ENCODE peak calls at places on chromosomes 16 and 17, in nine cellular contexts. O, R, A, Q, X, K, B, L and D are unnamed samples.

GRCh38 chr17:68603027-68603426 is 1.9 kb upstream of the FAM20A start:
- DNase-seq in O (no peak), R (no peak), A (no peak), Q (no peak), X (peak; percentile 70), K (no peak), B (peak; percentile 70), L (no peak), D (no peak)

GRCh38 chr17:47335101-47335936 is 11.6 kb downstream of the EFCAB13 start:
- DNase-seq in O (no peak), R (no peak), A (no peak), Q (no peak), X (no peak), K (no peak), B (no peak), L (no peak), D (no peak)

GRCh38 chr16:24255446-24256352 is at the start of gene CACNG3:
- DNase-seq in O (no peak), R (peak; percentile 97), A (peak; percentile 16), Q (no peak), X (peak; percentile 47), K (no peak), B (no peak), L (peak; percentile 96), D (peak; percentile 6)

GRCh38 chr16:9092963-9093477 is 1.6 kb downstream of the HAPSTR1 start:
- DNase-seq in O (peak; percentile 66), R (peak; percentile 63), A (peak; percentile 44), Q (no peak), X (peak; percentile 39), K (no peak), B (peak; percentile 67), L (peak; percentile 51), D (peak; percentile 11)

GRCh38 chr17:59331129-59331928 is at the start of gene YPEL2:
- DNase-seq in O (peak; percentile 98), R (peak; percentile 98), A (peak; percentile 95), Q (peak; percentile 56), X (peak; percentile 97), K (peak; percentile 65), B (peak; percentile 98), L (peak; percentile 97), D (peak; percentile 73)

GRCh38 chr17:68705331-68706166 is 104.4 kb upstream of the FAM20A start:
- DNase-seq in O (no peak), R (no peak), A (no peak), Q (peak; percentile 89), X (no peak), K (peak; percentile 82), B (no peak), L (no peak), D (no peak)

GRCh38 chr16:82983390-82983789 is 356.6 kb downstream of the CDH13 start:
- DNase-seq in O (no peak), R (no peak), A (no peak), Q (no peak), X (no peak), K (no peak), B (no peak), L (no peak), D (no peak)

GRCh38 chr17:81519284-81520020 is 6.9 kb upstream of the ACTG1 start:
- DNase-seq in O (peak; percentile 75), R (peak; percentile 53), A (no peak), Q (no peak), X (peak; percentile 72), K (no peak), B (peak; percentile 73), L (peak; percentile 69), D (peak; percentile 65)

GRCh38 chr16:81026429-81026828 is 9.2 kb upstream of the ATMIN start:
- DNase-seq in O (no peak), R (no peak), A (no peak), Q (no peak), X (no peak), K (no peak), B (no peak), L (no peak), D (no peak)

GRCh38 chr17:34246436-34246835 is 8.6 kb upstream of the CCL2 start:
- DNase-seq in O (no peak), R (no peak), A (no peak), Q (no peak), X (no peak), K (no peak), B (no peak), L (no peak), D (no peak)

GRCh38 chr17:8481703-8482102 is 46.0 kb downstream of the NDEL1 start:
- DNase-seq in O (no peak), R (no peak), A (no peak), Q (no peak), X (no peak), K (no peak), B (no peak), L (no peak), D (no peak)

GRCh38 chr17:17220529-17220928 is 14.4 kb upstream of the PLD6 start:
- DNase-seq in O (no peak), R (no peak), A (no peak), Q (no peak), X (no peak), K (no peak), B (no peak), L (no peak), D (no peak)

GRCh38 chr16:23506606-23506994 is 3.7 kb downstream of the GGA2 start:
- DNase-seq in O (no peak), R (no peak), A (no peak), Q (no peak), X (no peak), K (no peak), B (no peak), L (no peak), D (no peak)

DNA sequence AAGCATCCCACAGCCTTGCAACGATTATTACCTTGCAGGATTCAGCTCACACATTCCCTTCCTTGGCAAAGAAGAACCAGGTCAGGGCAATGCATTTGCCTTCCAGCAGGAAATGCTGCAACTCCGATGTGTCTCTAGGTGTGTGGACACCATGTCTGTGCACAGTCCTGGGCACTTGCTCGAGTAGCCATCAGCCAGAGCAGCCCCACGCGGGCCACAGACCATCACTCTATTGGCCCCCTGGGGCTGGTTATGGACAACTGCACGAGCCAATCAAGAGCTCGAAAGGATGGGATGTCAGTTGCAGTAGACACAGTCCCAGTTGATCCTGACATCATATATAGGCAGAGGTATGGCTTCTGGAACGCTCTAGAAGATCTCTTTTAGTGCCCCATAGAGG is 403.6 kb downstream of the SEC14L1 start:
- DNase-seq in O (no peak), R (no peak), A (no peak), Q (no peak), X (no peak), K (no peak), B (no peak), L (no peak), D (no peak)
- H3K4me3 ChIP-seq in O (no peak overlapping the region), R (no peak overlapping the region), A (no peak overlapping the region), Q (no peak overlapping the region), X (no peak overlapping the region), K (no peak overlapping the region), B (no peak overlapping the region), L (no peak overlapping the region), D (no peak overlapping the region)

DNA sequence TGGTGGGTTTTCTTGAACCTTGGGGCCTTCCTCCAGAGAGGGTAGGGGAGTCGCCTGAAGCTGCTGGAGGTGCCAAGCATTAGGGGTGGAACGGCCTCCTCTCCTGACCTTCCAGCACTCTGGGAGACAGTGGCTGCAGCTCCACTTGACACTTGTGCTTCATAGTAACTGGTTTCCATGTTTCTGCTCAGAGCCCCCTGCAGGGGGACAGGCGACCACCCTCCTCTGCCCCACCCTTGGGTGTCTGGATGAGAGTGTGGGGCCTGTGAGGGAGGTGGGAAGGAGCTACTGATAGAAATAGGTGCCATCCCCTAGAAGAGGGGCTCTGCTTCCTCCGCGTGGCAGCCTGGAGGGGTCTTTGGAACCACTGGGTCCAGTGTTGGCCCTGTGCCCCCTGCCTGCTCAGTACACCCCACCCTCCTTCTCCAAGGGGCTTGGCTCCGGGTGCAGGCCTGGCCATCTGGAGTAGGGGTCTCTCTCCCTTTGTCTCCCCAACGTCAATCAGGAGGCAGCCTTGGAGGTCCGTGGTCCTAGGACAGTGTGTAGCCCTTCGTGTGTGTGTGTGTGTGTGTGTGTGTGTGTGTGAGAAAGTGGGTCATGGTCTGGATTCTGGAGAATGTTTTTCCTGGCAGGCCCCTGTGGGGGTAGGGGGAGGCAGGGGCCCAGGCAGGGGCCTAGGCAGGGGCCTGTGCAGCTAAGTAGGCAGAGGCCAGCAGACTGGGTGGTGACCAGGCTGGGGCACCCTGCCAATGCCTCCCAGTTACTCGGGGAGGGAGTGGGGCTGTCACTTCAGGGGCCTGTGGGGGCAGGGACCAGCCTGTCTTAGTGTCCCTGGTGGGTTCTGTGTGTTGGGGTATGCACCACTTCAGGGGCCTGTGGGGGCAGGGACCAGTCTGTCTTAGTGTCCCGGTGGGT is 4.9 kb downstream of the LASP1 start:
- DNase-seq in O (peak; percentile 67), R (no peak), A (no peak), Q (no peak), X (no peak), K (no peak), B (peak; percentile 87), L (no peak), D (no peak)
- H3K4me3 ChIP-seq in O (peak overlapping the region; percentile 6), R (no peak overlapping the region), A (no peak overlapping the region), Q (peak overlapping the region; percentile 14), X (no peak overlapping the region), K (peak overlapping the region; percentile 99), B (peak overlapping the region; percentile 26), L (no peak overlapping the region), D (no peak overlapping the region)

GRCh38 chr16:46691720-46692119 is 2.3 kb downstream of the ORC6 start:
- DNase-seq in O (no peak), R (no peak), A (no peak), Q (no peak), X (no peak), K (no peak), B (no peak), L (no peak), D (no peak)
- H3K4me3 ChIP-seq in O (no peak overlapping the region), R (no peak overlapping the region), A (no peak overlapping the region), Q (peak overlapping the region; percentile 74), X (no peak overlapping the region), K (no peak overlapping the region), B (no peak overlapping the region), L (no peak overlapping the region), D (no peak overlapping the region)

GRCh38 chr17:71084219-71084618 is 914.9 kb downstream of the KCNJ2 start:
- DNase-seq in O (no peak), R (peak; percentile 72), A (no peak), Q (peak; percentile 27), X (no peak), K (no peak), B (no peak), L (peak; percentile 73), D (no peak)

GRCh38 chr17:71085238-71086033 is 916.1 kb downstream of the KCNJ2 start:
- DNase-seq in O (no peak), R (peak; percentile 60), A (no peak), Q (no peak), X (no peak), K (no peak), B (no peak), L (peak; percentile 69), D (no peak)

GRCh38 chr17:71084838-71085237 is 915.5 kb downstream of the KCNJ2 start:
- DNase-seq in O (no peak), R (no peak), A (no peak), Q (no peak), X (no peak), K (no peak), B (no peak), L (no peak), D (no peak)

GRCh38 chr17:71080937-71081336 is 911.6 kb downstream of the KCNJ2 start:
- DNase-seq in O (no peak), R (no peak), A (no peak), Q (no peak), X (no peak), K (no peak), B (no peak), L (no peak), D (no peak)

DNA sequence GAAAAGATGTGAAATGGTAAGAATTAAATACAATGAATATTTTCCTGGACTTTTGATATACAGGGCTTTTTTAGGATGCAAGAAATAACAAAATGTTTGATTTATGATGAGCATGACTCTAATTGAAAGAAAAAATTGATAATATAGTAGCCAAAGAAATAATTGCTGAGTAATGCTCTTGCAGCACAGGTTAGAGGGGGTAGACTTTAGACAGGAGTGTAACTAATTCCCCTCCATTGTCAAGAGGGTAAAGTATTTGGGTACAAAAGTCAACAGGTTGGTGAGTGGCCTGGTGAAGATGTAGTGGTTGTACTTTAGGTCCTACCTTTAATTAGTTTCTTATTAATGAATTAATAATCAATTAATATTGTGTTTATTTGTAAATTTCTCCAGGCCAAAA is 912.3 kb downstream of the KCNJ2 start:
- DNase-seq in O (no peak), R (no peak), A (no peak), Q (no peak), X (no peak), K (no peak), B (no peak), L (no peak), D (no peak)
- H3K4me3 ChIP-seq in O (no peak overlapping the region), R (no peak overlapping the region), A (no peak overlapping the region), Q (no peak overlapping the region), X (no peak overlapping the region), K (no peak overlapping the region), B (no peak overlapping the region), L (peak overlapping the region; percentile 30), D (no peak overlapping the region)